ENCODE peak calls at places on chromosome 1, in nine cellular contexts. D is stimulated activated CD4-positive, alpha-beta T cell treated with anti-CD3 and anti-CD28 coated beads, TNF-alpha, amount 100 ng/mL, for 48 hours; V is T-helper 2 cell; U is hepatocyte; O is amniotic stem cell; M is A549; B is frontal cortex; H is AG20443; P is ureter. G is an unnamed sample.
A peak's percentile ranks its signal among the peaks of the same experiment; 100 is the strongest.

GRCh38 chr1:201882665-201883132 is 6.0 kb upstream of the SHISA4 start:
- DNase-seq in O (peak; percentile 32), B (no peak), D (no peak), P (peak; percentile 30), U (no peak), H (peak; percentile 75), V (no peak), M (no peak), G (peak; percentile 72)

GRCh38 chr1:80155371-80155770 is 1148.8 kb upstream of the ADGRL4 start:
- DNase-seq in V (no peak), M (no peak), D (no peak), P (no peak), O (no peak), H (peak; percentile 7), B (no peak), U (peak; percentile 16), G (no peak)

GRCh38 chr1:79006564-79006963 is at the start of gene ADGRL4:
- DNase-seq in V (no peak), P (no peak), H (peak; percentile 87), M (no peak), O (no peak), U (peak; percentile 12), B (no peak), D (no peak), G (peak; percentile 67)

GRCh38 chr1:15617874-15618684 is 821 bp downstream of the DDI2 start:
- DNase-seq in U (peak; percentile 56), V (peak; percentile 2), B (peak; percentile 28), O (no peak), P (no peak), D (no peak), H (peak; percentile 24), M (no peak), G (peak; percentile 16)

GRCh38 chr1:230518511-230518910 is 92.4 kb upstream of the PGBD5 start:
- DNase-seq in P (no peak), V (no peak), B (no peak), M (no peak), O (no peak), H (no peak), D (no peak), U (no peak), G (no peak)

GRCh38 chr1:1959840-1960479 is 40.9 kb upstream of the TMEM52 start:
- DNase-seq in D (peak; percentile 61), H (peak; percentile 83), M (peak; percentile 89), U (peak; percentile 92), V (peak; percentile 56), B (peak; percentile 72), P (peak; percentile 75), O (no peak), G (peak; percentile 55)

GRCh38 chr1:151838491-151839412 is 868 bp downstream of the C2CD4D start:
- DNase-seq in M (no peak), H (no peak), D (no peak), P (no peak), O (no peak), U (peak; percentile 46), B (peak; percentile 44), V (no peak), G (no peak)

GRCh38 chr1:72431810-72432209 is 149.5 kb upstream of the NEGR1 start:
- DNase-seq in O (no peak), P (no peak), B (no peak), H (peak; percentile 9), U (no peak), M (no peak), D (no peak), V (no peak), G (no peak)

G was measured in astrocyte of the spinal cord.